ENCODE peak calls at places on chromosomes 4 and X, in four cellular contexts. E is PC-3, I is thyroid gland, B is epithelial cell of prostate. R is an unnamed sample.

GRCh38 chr4:158669310-158669709 is 2.4 kb downstream of the C4orf46 start:
- DNase-seq in E (no peak), B (no peak), I (no peak), R (no peak)

GRCh38 chr4:171774642-171775041 is 38.6 kb upstream of the GALNTL6 start:
- DNase-seq in E (no peak), I (no peak), B (no peak), R (no peak)

GRCh38 chr4:8000247-8000646 is 60.6 kb upstream of the AFAP1 start:
- DNase-seq in E (no peak), I (no peak), B (no peak), R (no peak)

GRCh38 chr4:104064650-104065577 is 345.1 kb upstream of the TACR3 start:
- DNase-seq in B (no peak), I (peak), E (peak), R (peak)

GRCh38 chr4:68865178-68865638 is 49.4 kb downstream of the UGT2B10 start:
- DNase-seq in E (peak), B (peak), I (no peak), R (no peak)

GRCh38 chr4:17721496-17722360 is 59.7 kb downstream of the FAM184B start:
- DNase-seq in E (peak), I (no peak), B (no peak), R (peak)

GRCh38 chr4:95118507-95118906 is 360.8 kb downstream of the BMPR1B start:
- DNase-seq in I (no peak), E (no peak), B (no peak), R (no peak)

GRCh38 chrX:150529587-150529986 is 38.8 kb upstream of the MTM1 start:
- DNase-seq in B (no peak), I (no peak), E (no peak), R (no peak)

GRCh38 chr4:163111588-163111987 is 55.1 kb downstream of the NAF1 start:
- DNase-seq in E (peak), B (no peak), I (no peak), R (no peak)

GRCh38 chrX:108614616-108615015 is 121.7 kb downstream of the IRS4 start:
- DNase-seq in B (no peak), I (no peak), E (no peak), R (no peak)

GRCh38 chr4:143531368-143531767 is 17.9 kb downstream of the SMARCA5 start:
- DNase-seq in I (no peak), E (peak), B (no peak), R (peak)

GRCh38 chr4:158821228-158822009 is 52.6 kb downstream of the FNIP2 start:
- DNase-seq in E (no peak), I (no peak), B (no peak), R (peak)

GRCh38 chrX:138877746-138878145 is 166.2 kb upstream of the FGF13 start:
- DNase-seq in E (peak), B (peak), I (no peak), R (peak)

GRCh38 chrX:13088155-13088485 is 43.7 kb upstream of the FAM9C start:
- DNase-seq in I (no peak), B (no peak), E (no peak), R (no peak)

GRCh38 chr4:54090804-54091623 is 8.9 kb upstream of the GSX2 start:
- DNase-seq in B (no peak), I (peak), E (peak), R (no peak)

GRCh38 chr4:13766722-13767495 is 139.4 kb upstream of the BOD1L1 start:
- DNase-seq in I (no peak), E (no peak), B (no peak), R (no peak)

GRCh38 chr4:104859601-104860000 is 287.1 kb upstream of the TET2 start:
- DNase-seq in B (no peak), I (peak), E (no peak), R (no peak)

GRCh38 chrX:48972214-48973164 is 845 bp upstream of the KCND1 start:
- DNase-seq in I (peak), B (no peak), E (peak), R (peak)

R was measured in LHCN-M2.